ENCODE peak calls at places on chromosome 15, in nine cellular contexts. Q is T1000; H is RWPE1; C is NCI-H2081; F is CD4-positive, alpha-beta T cell; W is kidney tubule cell; R is activated CD4-positive, CD25-positive, alpha-beta regulatory T cell treated with anti-CD3 and anti-CD28 coated beads, Interleukin-2, amount 50 U/mL, for 16 hours; T is activated CD4-positive, alpha-beta T cell treated with anti-CD3 and anti-CD28 coated beads, Interleukin-2, amount 50 U/mL, for 1 hour; K is NCI-H1092 treated with DMSO at 0.1 percent for 48 hours. S is an unnamed sample.

GRCh38 chr15:70096215-70096974 is 1.3 kb downstream of the TLE3 start:
- DNase-seq in F (peak), Q (no peak), C (peak), H (peak), T (peak), W (peak), R (peak), K (peak), S (no peak)

GRCh38 chr15:39920510-39921273 is 626 bp upstream of the GPR176 start:
- DNase-seq in W (peak), R (peak), K (peak), F (peak), C (peak), H (peak), T (peak), Q (peak), S (peak)

GRCh38 chr15:97909291-97909891 is 51.1 kb upstream of the ARRDC4 start:
- DNase-seq in K (peak), Q (peak), T (peak), H (peak), W (peak), C (peak), F (peak), R (peak), S (no peak)

GRCh38 chr15:60464836-60465630 is 13.9 kb downstream of the ICE2 start:
- DNase-seq in T (no peak), H (no peak), C (no peak), W (no peak), R (no peak), K (no peak), Q (no peak), F (no peak), S (no peak)

GRCh38 chr15:79960502-79961217 is 10.3 kb downstream of the BCL2A1 start:
- DNase-seq in F (no peak), C (no peak), K (no peak), Q (no peak), W (no peak), R (no peak), T (no peak), H (no peak), S (no peak)

GRCh38 chr15:35737521-35737920 is 191.6 kb upstream of the DPH6 start:
- DNase-seq in T (no peak), Q (no peak), C (no peak), F (no peak), R (no peak), W (no peak), K (no peak), H (no peak), S (no peak)

GRCh38 chr15:38128389-38128788 is 124.2 kb upstream of the SPRED1 start:
- DNase-seq in R (no peak), W (peak), K (no peak), T (no peak), H (no peak), Q (no peak), C (no peak), F (no peak), S (no peak)

GRCh38 chr15:67820992-67821783 is 4.1 kb upstream of the SKOR1 start:
- DNase-seq in C (no peak), F (no peak), W (peak), H (peak), R (no peak), Q (peak), T (no peak), K (no peak), S (no peak)

GRCh38 chr15:77075528-77075927 is 4.6 kb upstream of the TSPAN3 start:
- DNase-seq in F (no peak), R (no peak), C (no peak), Q (no peak), T (no peak), H (no peak), W (peak), K (no peak), S (no peak)

GRCh38 chr15:67563961-67564570 is 21.6 kb downstream of the MAP2K5 start:
- DNase-seq in H (no peak), R (no peak), W (no peak), Q (no peak), F (no peak), C (no peak), K (no peak), T (no peak), S (no peak)

GRCh38 chr15:65952425-65953053 is 83.2 kb downstream of the RAB11A start:
- DNase-seq in F (no peak), Q (peak), R (no peak), H (peak), C (no peak), K (no peak), T (no peak), W (peak), S (no peak)

GRCh38 chr15:66789029-66790025 is 87.3 kb downstream of the SMAD6 start:
- DNase-seq in W (peak), H (no peak), R (no peak), C (no peak), F (no peak), Q (no peak), K (no peak), T (no peak), S (no peak)

GRCh38 chr15:82950295-82950694 is 2.2 kb downstream of the HOMER2 start:
- DNase-seq in C (no peak), F (no peak), R (no peak), H (no peak), K (no peak), W (no peak), Q (no peak), T (no peak), S (no peak)

GRCh38 chr15:60933914-60934885 is 294.9 kb downstream of the RORA start:
- DNase-seq in K (peak), W (peak), R (no peak), C (peak), F (no peak), Q (no peak), H (no peak), T (no peak), S (no peak)

GRCh38 chr15:67843571-67844387 is 3.9 kb upstream of the RNU6-1 start:
- DNase-seq in Q (no peak), R (no peak), C (no peak), K (no peak), T (no peak), F (no peak), H (no peak), W (peak), S (no peak)

GRCh38 chr15:78873796-78874761 is 1.4 kb downstream of the MORF4L1 start:
- DNase-seq in H (peak), C (no peak), K (no peak), T (peak), R (no peak), Q (no peak), F (peak), W (peak), S (no peak)

GRCh38 chr15:83733691-83734090 is 79.8 kb downstream of the ADAMTSL3 start:
- DNase-seq in Q (no peak), T (no peak), F (no peak), C (no peak), R (no peak), K (no peak), H (no peak), W (no peak), S (no peak)

GRCh38 chr15:85479071-85479647 is 98.8 kb downstream of the AKAP13 start:
- DNase-seq in R (no peak), C (peak), F (no peak), T (no peak), H (peak), Q (no peak), K (no peak), W (peak), S (no peak)

GRCh38 chr15:81924667-81925183 is 121.1 kb downstream of the MEX3B start:
- DNase-seq in H (no peak), F (no peak), R (no peak), Q (no peak), W (peak), C (no peak), K (no peak), T (no peak), S (no peak)

GRCh38 chr15:60720493-60721231 is 241.7 kb upstream of the ICE2 start:
- DNase-seq in K (no peak), W (no peak), T (peak), F (peak), H (no peak), R (peak), Q (no peak), C (no peak), S (no peak)

GRCh38 chr15:100438570-100438969 is 90.2 kb downstream of the CERS3 start:
- DNase-seq in T (peak), Q (no peak), F (no peak), H (peak), C (peak), R (no peak), W (peak), K (peak), S (peak)

S was measured in DMS 273 treated with DMSO at 0.1 percent for 48 hours.